ENCODE peak calls at places on chromosomes 1 and 21, in eight cellular contexts. M, S, V, W, X, C, T and U are unnamed samples. For H3K4me1, the result is how much of the 10 kb centered on the place peaks cover.

GRCh38 chr1:241637046-241637590 is 3.1 kb downstream of the CHML start:
- DNase-seq in M (no peak), S (no peak), V (peak), W (no peak), X (no peak), C (no peak), T (no peak), U (no peak)

GRCh38 chr1:223444411-223444810 is 51.2 kb downstream of the CCDC185 start:
- DNase-seq in M (no peak), S (no peak), V (no peak), W (no peak), X (no peak), C (no peak), T (no peak), U (no peak)

GRCh38 chr1:15933684-15934083 is 42.2 kb downstream of the ZBTB17 start:
- DNase-seq in M (no peak), S (no peak), V (no peak), W (no peak), X (no peak), C (no peak), T (no peak), U (no peak)

GRCh38 chr1:46466477-46467182 is 23.0 kb upstream of the DMBX1 start:
- DNase-seq in M (no peak), S (no peak), V (peak), W (peak), X (peak), C (peak), T (peak), U (no peak)

GRCh38 chr21:41315726-41316125 is 875 bp upstream of the FAM3B start:
- DNase-seq in M (no peak), S (no peak), V (no peak), W (no peak), X (no peak), C (no peak), T (no peak), U (no peak)

GRCh38 chr21:31900121-31900895 is 27.5 kb downstream of the HUNK start:
- DNase-seq in M (no peak), S (no peak), V (no peak), W (no peak), X (no peak), C (no peak), T (no peak), U (peak)

GRCh38 chr1:93616996-93617669 is 64.5 kb downstream of the BCAR3 start:
- DNase-seq in M (no peak), S (no peak), V (no peak), W (no peak), X (no peak), C (no peak), T (peak), U (no peak)

GRCh38 chr1:175871647-175872046 is 128.3 kb upstream of the TNR start:
- DNase-seq in M (no peak), S (no peak), V (no peak), W (no peak), X (no peak), C (no peak), T (no peak), U (no peak)

GRCh38 chr1:24421502-24421901 is 5.9 kb downstream of the NIPAL3 start:
- DNase-seq in M (no peak), S (no peak), V (no peak), W (no peak), X (peak), C (no peak), T (no peak), U (no peak)

GRCh38 chr1:93140106-93140505 is 40.1 kb downstream of the TMED5 start:
- DNase-seq in M (no peak), S (no peak), V (peak), W (no peak), X (no peak), C (no peak), T (no peak), U (no peak)

GRCh38 chr1:85307987-85308836 is 31.8 kb upstream of the BCL10 start:
- DNase-seq in M (peak), S (peak), V (peak), W (peak), X (peak), C (peak), T (peak), U (peak)

GRCh38 chr1:45557422-45557944 is 6.9 kb downstream of the AKR1A1 start:
- DNase-seq in M (no peak), S (no peak), V (peak), W (peak), X (no peak), C (no peak), T (no peak), U (no peak)

GRCh38 chr1:67679691-67680090 is 5.3 kb upstream of the GADD45A start:
- DNase-seq in M (no peak), S (no peak), V (peak), W (no peak), X (no peak), C (no peak), T (no peak), U (no peak)

GRCh38 chr1:229199892-229200291 is 71.0 kb upstream of the RAB4A start:
- DNase-seq in M (no peak), S (peak), V (no peak), W (no peak), X (no peak), C (no peak), T (peak), U (no peak)

GRCh38 chr1:45767035-45767434 is 16.6 kb upstream of the IPP start:
- DNase-seq in M (no peak), S (no peak), V (peak), W (no peak), X (no peak), C (no peak), T (no peak), U (no peak)

GRCh38 chr1:100773444-100773843 is 53.9 kb downstream of the VCAM1 start:
- DNase-seq in M (no peak), S (no peak), V (no peak), W (no peak), X (no peak), C (no peak), T (no peak), U (no peak)

GRCh38 chr1:6860401-6860800 is 75.1 kb downstream of the CAMTA1 start:
- DNase-seq in M (no peak), S (no peak), V (peak), W (no peak), X (no peak), C (no peak), T (no peak), U (no peak)

GRCh38 chr1:26005392-26006105 is 7.7 kb upstream of the PAFAH2 start:
- DNase-seq in M (no peak), S (no peak), V (no peak), W (no peak), X (no peak), C (no peak), T (peak), U (no peak)

GRCh38 chr1:117609471-117609911 is 3.6 kb downstream of the TENT5C start:
- DNase-seq in M (no peak), S (no peak), V (no peak), W (no peak), X (no peak), C (no peak), T (peak), U (no peak)

GRCh38 chr1:12076425-12077005 is 13.4 kb downstream of the TNFRSF8 start:
- DNase-seq in M (no peak), S (no peak), V (no peak), W (no peak), X (no peak), C (no peak), T (no peak), U (no peak)

GRCh38 chr1:15403962-15404580 is 5.6 kb upstream of the EFHD2 start:
- DNase-seq in M (no peak), S (no peak), V (no peak), W (no peak), X (no peak), C (no peak), T (no peak), U (no peak)

GRCh38 chr1:50873458-50874187 is 86.4 kb downstream of the FAF1 start:
- DNase-seq in M (peak), S (peak), V (peak), W (peak), X (peak), C (peak), T (peak), U (peak)

GRCh38 chr1:180193371-180194047 is 36.6 kb upstream of the LHX4 start:
- DNase-seq in M (no peak), S (no peak), V (no peak), W (no peak), X (no peak), C (no peak), T (no peak), U (no peak)

GRCh38 chr1:40421348-40421693 is 29.0 kb upstream of the ZFP69B start:
- DNase-seq in M (no peak), S (no peak), V (no peak), W (no peak), X (peak), C (no peak), T (no peak), U (no peak)

GRCh38 chr1:27632387-27633297 is 2.3 kb downstream of the FGR start:
- DNase-seq in M (no peak), S (no peak), V (no peak), W (no peak), X (no peak), C (no peak), T (no peak), U (no peak)

GRCh38 chr1:27627051-27627450 is 7.9 kb downstream of the FGR start:
- DNase-seq in M (no peak), S (no peak), V (no peak), W (no peak), X (no peak), C (no peak), T (no peak), U (no peak)

GRCh38 chr1:27626031-27626935 is 8.7 kb downstream of the FGR start:
- DNase-seq in M (no peak), S (no peak), V (no peak), W (no peak), X (no peak), C (no peak), T (no peak), U (no peak)

GRCh38 chr1:27630859-27631491 is 4.0 kb downstream of the FGR start:
- DNase-seq in M (no peak), S (no peak), V (no peak), W (no peak), X (no peak), C (no peak), T (peak), U (no peak)

DNA sequence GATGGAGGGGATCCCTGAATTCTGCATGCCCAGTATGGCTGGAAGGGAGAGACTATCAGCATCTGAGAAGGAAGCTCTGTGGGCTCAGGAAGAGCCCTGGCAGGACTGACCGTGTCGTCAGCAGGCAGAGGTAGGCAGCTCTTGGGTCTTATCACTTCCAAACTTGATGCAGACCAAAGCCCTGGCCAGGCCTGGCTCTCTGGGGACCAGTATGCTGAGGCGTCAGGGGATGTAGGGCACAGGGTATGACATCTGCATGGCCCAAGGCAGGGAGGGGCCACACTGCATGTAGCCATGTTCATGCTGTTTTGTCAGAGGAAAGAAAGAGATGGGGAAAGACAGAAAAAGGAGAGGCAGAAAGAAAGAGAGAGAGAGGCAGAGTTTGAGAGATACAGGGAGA is 6.3 kb downstream of the FGR start:
- DNase-seq in M (no peak), S (no peak), V (no peak), W (no peak), X (no peak), C (no peak), T (no peak), U (no peak)
- H3K4me1 ChIP-seq in M (half or more), S (under half), V (half or more), W (under half), X (under half), C (under half), T (under half), U (under half)

GRCh38 chr1:153612111-153612754 is 704 bp downstream of the S100A16 start:
- DNase-seq in M (no peak), S (no peak), V (peak), W (no peak), X (no peak), C (no peak), T (peak), U (no peak)

GRCh38 chr1:153614189-153614900 is 1.4 kb upstream of the S100A16 start:
- DNase-seq in M (no peak), S (no peak), V (no peak), W (no peak), X (no peak), C (no peak), T (no peak), U (no peak)

GRCh38 chr1:153613406-153613805 is 469 bp upstream of the S100A16 start:
- DNase-seq in M (no peak), S (no peak), V (no peak), W (no peak), X (no peak), C (no peak), T (no peak), U (no peak)

GRCh38 chr1:153611356-153611755 is 1.6 kb downstream of the S100A16 start:
- DNase-seq in M (no peak), S (no peak), V (no peak), W (no peak), X (no peak), C (no peak), T (no peak), U (no peak)

DNA sequence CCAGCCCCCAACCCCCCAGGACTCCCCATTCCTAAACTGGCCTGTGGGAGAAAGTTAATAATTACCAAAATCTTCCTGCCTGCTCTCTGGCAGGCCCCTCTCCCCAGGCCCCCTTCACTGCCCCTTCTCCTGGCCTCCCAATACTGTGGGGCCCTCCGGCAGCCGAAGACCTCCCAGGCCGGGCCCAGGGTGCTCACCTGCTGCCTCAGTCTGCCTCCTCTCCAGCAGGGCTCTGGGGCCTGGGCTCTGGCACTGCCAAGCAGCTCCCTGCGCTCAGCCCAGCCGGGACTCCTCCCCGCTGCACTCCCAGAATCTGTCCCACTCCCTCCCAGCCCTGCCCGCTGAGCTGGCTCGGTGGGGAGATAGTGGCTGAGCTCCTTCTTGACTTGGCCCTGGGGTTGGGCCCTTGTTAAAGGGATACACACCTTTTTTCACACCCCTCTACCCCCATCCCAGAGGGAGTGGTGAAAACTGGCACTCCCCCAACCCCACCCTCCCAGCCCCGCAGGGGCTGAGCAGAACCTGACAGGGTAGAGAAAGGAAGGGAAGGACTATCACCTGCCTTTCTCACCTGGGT is at the start of gene S100A16:
- DNase-seq in M (no peak), S (no peak), V (peak), W (peak), X (no peak), C (no peak), T (peak), U (peak)
- H3K4me3 ChIP-seq in M (no peak), S (no peak), V (peak), W (no peak), X (peak), C (peak), T (peak), U (peak)

GRCh38 chr1:205922806-205923205 is 20.4 kb downstream of the SLC26A9 start:
- DNase-seq in M (no peak), S (no peak), V (no peak), W (no peak), X (no peak), C (no peak), T (no peak), U (peak)

GRCh38 chr1:205922314-205922713 is 20.9 kb downstream of the SLC26A9 start:
- DNase-seq in M (no peak), S (no peak), V (no peak), W (no peak), X (no peak), C (no peak), T (no peak), U (no peak)

GRCh38 chr1:205921559-205921887 is 21.7 kb downstream of the SLC26A9 start:
- DNase-seq in M (no peak), S (no peak), V (no peak), W (no peak), X (no peak), C (no peak), T (no peak), U (peak)

GRCh38 chr1:205920159-205920558 is 23.1 kb downstream of the SLC26A9 start:
- DNase-seq in M (no peak), S (no peak), V (no peak), W (no peak), X (no peak), C (peak), T (peak), U (no peak)

GRCh38 chr1:205920861-205921558 is 22.2 kb downstream of the SLC26A9 start:
- DNase-seq in M (no peak), S (no peak), V (no peak), W (no peak), X (no peak), C (no peak), T (no peak), U (no peak)
- H3K4me1 ChIP-seq in M (under half), S (under half), V (under half), W (under half), X (under half), C (under half), T (under half), U (under half)

GRCh38 chr1:55860816-55861519 is 645.8 kb upstream of the USP24 start:
- DNase-seq in M (no peak), S (no peak), V (peak), W (no peak), X (peak), C (no peak), T (no peak), U (no peak)
- H3K4me3 ChIP-seq in M (no peak), S (no peak), V (no peak), W (no peak), X (no peak), C (no peak), T (no peak), U (no peak)

GRCh38 chr1:212077028-212077427 is 41.5 kb downstream of the DTL start:
- DNase-seq in M (no peak), S (no peak), V (no peak), W (no peak), X (no peak), C (no peak), T (no peak), U (no peak)

GRCh38 chr1:212074856-212075255 is 39.3 kb downstream of the DTL start:
- DNase-seq in M (no peak), S (no peak), V (no peak), W (no peak), X (no peak), C (no peak), T (no peak), U (no peak)

GRCh38 chr1:212072047-212072446 is 36.5 kb downstream of the DTL start:
- DNase-seq in M (no peak), S (no peak), V (no peak), W (no peak), X (no peak), C (no peak), T (no peak), U (no peak)

GRCh38 chr1:212073490-212073889 is 37.9 kb downstream of the DTL start:
- DNase-seq in M (peak), S (no peak), V (no peak), W (no peak), X (no peak), C (no peak), T (no peak), U (no peak)

GRCh38 chr1:212074313-212074712 is 38.8 kb downstream of the DTL start:
- DNase-seq in M (no peak), S (no peak), V (no peak), W (no peak), X (no peak), C (no peak), T (no peak), U (no peak)
- H3K4me1 ChIP-seq in M (under half), S (under half), V (under half), W (under half), X (under half), C (under half), T (under half), U (under half)

DNA sequence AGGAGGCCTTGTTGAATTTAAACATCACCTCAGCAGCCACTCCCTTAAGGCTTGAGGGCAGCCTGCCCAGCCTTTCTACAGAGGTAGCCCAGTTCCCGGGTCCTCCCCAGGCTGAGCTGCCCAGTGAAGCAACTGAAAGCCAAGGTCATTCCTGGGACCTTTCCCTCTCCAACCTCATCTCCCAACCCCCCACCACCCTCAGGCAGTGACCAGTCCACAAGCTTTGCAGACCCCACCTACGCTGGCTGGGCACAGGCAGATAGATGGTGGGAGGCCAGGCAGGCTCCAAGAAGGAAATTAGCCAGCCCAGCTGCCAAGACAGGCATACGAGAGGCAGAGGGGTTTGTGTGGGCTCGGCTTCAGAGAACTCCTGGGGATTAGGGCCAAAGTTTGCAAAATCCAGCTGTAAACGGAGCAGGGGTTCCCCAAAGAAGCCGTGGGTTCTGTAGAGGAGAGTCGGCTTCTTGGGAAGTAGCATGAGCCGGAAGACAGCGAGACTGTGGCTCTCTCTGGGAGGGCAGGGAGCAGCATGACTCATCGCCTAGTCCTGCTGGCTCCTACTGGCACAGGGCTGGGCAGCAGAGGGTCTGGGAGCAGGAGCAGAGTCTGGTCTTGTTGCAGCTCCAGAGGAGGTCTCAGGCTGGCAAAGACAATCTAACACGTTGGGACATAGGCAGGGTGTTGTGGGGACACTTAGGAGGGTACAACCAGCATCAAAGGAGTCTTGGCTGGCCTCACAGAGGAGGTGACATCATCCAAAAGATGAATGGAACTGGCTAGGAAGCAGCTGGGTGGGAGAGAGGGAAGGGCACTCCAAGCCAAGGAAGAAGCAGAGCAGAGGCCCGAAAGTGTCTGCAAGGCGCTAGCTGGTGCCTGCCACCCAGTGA is 2.8 kb upstream of the ZC3H12A start:
- DNase-seq in M (no peak), S (no peak), V (peak), W (no peak), X (peak), C (peak), T (peak), U (no peak)
- H3K4me3 ChIP-seq in M (no peak), S (no peak), V (peak), W (no peak), X (no peak), C (peak), T (no peak), U (no peak)

GRCh38 chr1:153509036-153509435 is 26.8 kb downstream of the S100A6 start:
- DNase-seq in M (no peak), S (no peak), V (no peak), W (no peak), X (no peak), C (no peak), T (no peak), U (no peak)

GRCh38 chr1:153513666-153514065 is 22.1 kb downstream of the S100A6 start:
- DNase-seq in M (no peak), S (no peak), V (no peak), W (no peak), X (no peak), C (no peak), T (no peak), U (no peak)

GRCh38 chr1:153513023-153513422 is 22.8 kb downstream of the S100A6 start:
- DNase-seq in M (no peak), S (no peak), V (no peak), W (no peak), X (no peak), C (no peak), T (no peak), U (no peak)

GRCh38 chr1:153509729-153510354 is 25.9 kb downstream of the S100A6 start:
- DNase-seq in M (peak), S (peak), V (peak), W (peak), X (peak), C (peak), T (peak), U (no peak)

GRCh38 chr1:153510984-153511410 is 24.8 kb downstream of the S100A6 start:
- DNase-seq in M (peak), S (peak), V (peak), W (peak), X (peak), C (peak), T (peak), U (peak)
- H3K4me1 ChIP-seq in M (under half), S (under half), V (under half), W (under half), X (under half), C (under half), T (under half), U (under half)